ENCODE peak calls at places on chromosomes 16 and 17, in four cellular contexts. E is K562, G is HepG2, W is IMR-90. U is an unnamed sample.

GRCh38 chr17:82384051-82384729 is 12.6 kb downstream of the UTS2R start:
- DNase-seq in G (peak), E (no peak), W (no peak), U (no peak)

GRCh38 chr17:77140878-77141767 is at the start of gene SEC14L1:
- DNase-seq in E (peak), W (no peak), G (peak), U (peak)

GRCh38 chr16:16136588-16136987 is 86.7 kb downstream of the ABCC6 start:
- DNase-seq in W (no peak), G (no peak), E (no peak), U (no peak)

GRCh38 chr16:22843122-22843521 is 29.2 kb downstream of the HS3ST2 start:
- DNase-seq in W (no peak), G (no peak), E (no peak), U (no peak)

GRCh38 chr17:43839670-43840101 is 6.7 kb upstream of the MPP3 start:
- DNase-seq in G (peak), E (peak), W (no peak), U (peak)

GRCh38 chr17:6126768-6127167 is 56.6 kb downstream of the WSCD1 start:
- DNase-seq in W (no peak), G (no peak), E (no peak), U (no peak)

GRCh38 chr16:47004652-47005051 is 31.2 kb upstream of the DNAJA2 start:
- DNase-seq in E (no peak), W (no peak), G (no peak), U (no peak)

GRCh38 chr16:54067317-54068065 is 219.1 kb downstream of the IRX3 start:
- DNase-seq in G (peak), E (no peak), W (no peak), U (no peak)

GRCh38 chr16:983044-984030 is 1.8 kb downstream of the SOX8 start:
- DNase-seq in W (no peak), G (no peak), E (no peak), U (peak)

GRCh38 chr17:76872221-76872873 is 4.1 kb downstream of the MGAT5B start:
- DNase-seq in G (no peak), E (peak), W (peak), U (peak)

GRCh38 chr16:67294927-67295326 is 15.6 kb downstream of the PLEKHG4 start:
- DNase-seq in W (peak), E (no peak), G (no peak), U (no peak)

GRCh38 chr16:12669908-12670307 is 133.8 kb downstream of the CPPED1 start:
- DNase-seq in W (no peak), E (no peak), G (no peak), U (no peak)

GRCh38 chr17:42050360-42051012 is at the start of gene C17orf113:
- DNase-seq in W (no peak), G (peak), E (peak), U (peak)

GRCh38 chr17:28466001-28466400 is 7.4 kb upstream of the SLC13A2 start:
- DNase-seq in G (no peak), W (no peak), E (no peak), U (no peak)

GRCh38 chr17:19542247-19542646 is 8.6 kb downstream of the SLC47A1 start:
- DNase-seq in W (no peak), G (no peak), E (no peak), U (no peak)

GRCh38 chr17:5254903-5255521 is 20.4 kb upstream of the SCIMP start:
- DNase-seq in G (no peak), E (no peak), W (no peak), U (no peak)

GRCh38 chr17:35617505-35617904 is 30.4 kb downstream of the AP2B1 start:
- DNase-seq in E (no peak), W (no peak), G (no peak), U (no peak)

GRCh38 chr16:78762222-78762621 is 662.8 kb downstream of the WWOX start:
- DNase-seq in G (no peak), W (no peak), E (no peak), U (no peak)

GRCh38 chr17:82859431-82860403 is 19.9 kb upstream of the ZNF750 start:
- DNase-seq in W (peak), G (peak), E (peak), U (peak)

GRCh38 chr17:78990349-78991016 is 10.8 kb upstream of the LGALS3BP start:
- DNase-seq in W (no peak), E (no peak), G (no peak), U (no peak)

GRCh38 chr17:882827-883585 is 96.6 kb downstream of the NXN start:
- DNase-seq in G (peak), W (peak), E (no peak), U (no peak)

GRCh38 chr16:50302472-50303005 is 36.2 kb downstream of the ADCY7 start:
- DNase-seq in W (no peak), E (no peak), G (no peak), U (no peak)

GRCh38 chr17:35245196-35245486 is 2.3 kb downstream of the SLFN5 start:
- DNase-seq in E (no peak), W (peak), G (no peak), U (peak)

GRCh38 chr16:8869212-8869987 is 594 bp upstream of the CARHSP1 start:
- DNase-seq in W (no peak), E (peak), G (peak), U (no peak)

GRCh38 chr16:4082474-4083044 is 33.7 kb downstream of the ADCY9 start:
- DNase-seq in G (no peak), E (no peak), W (no peak), U (no peak)

GRCh38 chr16:27070776-27071175 is 4.0 kb downstream of the C16orf82 start:
- DNase-seq in G (no peak), E (no peak), W (no peak), U (no peak)

GRCh38 chr16:27067138-27067537 is 411 bp downstream of the C16orf82 start:
- DNase-seq in G (no peak), E (no peak), W (no peak), U (no peak)

GRCh38 chr16:27066655-27067054 is at the start of gene C16orf82:
- DNase-seq in E (no peak), G (no peak), W (no peak), U (no peak)
- TF ChIP-seq MAZ in E (no peak), G (no peak), W (no peak), U (no peak)

GRCh38 chr16:55222436-55222835 is 101.6 kb upstream of the IRX6 start:
- DNase-seq in G (no peak), W (no peak), E (no peak), U (no peak)
- H3K27ac ChIP-seq in G (no peak), W (no peak), E (no peak), U (no peak)

DNA sequence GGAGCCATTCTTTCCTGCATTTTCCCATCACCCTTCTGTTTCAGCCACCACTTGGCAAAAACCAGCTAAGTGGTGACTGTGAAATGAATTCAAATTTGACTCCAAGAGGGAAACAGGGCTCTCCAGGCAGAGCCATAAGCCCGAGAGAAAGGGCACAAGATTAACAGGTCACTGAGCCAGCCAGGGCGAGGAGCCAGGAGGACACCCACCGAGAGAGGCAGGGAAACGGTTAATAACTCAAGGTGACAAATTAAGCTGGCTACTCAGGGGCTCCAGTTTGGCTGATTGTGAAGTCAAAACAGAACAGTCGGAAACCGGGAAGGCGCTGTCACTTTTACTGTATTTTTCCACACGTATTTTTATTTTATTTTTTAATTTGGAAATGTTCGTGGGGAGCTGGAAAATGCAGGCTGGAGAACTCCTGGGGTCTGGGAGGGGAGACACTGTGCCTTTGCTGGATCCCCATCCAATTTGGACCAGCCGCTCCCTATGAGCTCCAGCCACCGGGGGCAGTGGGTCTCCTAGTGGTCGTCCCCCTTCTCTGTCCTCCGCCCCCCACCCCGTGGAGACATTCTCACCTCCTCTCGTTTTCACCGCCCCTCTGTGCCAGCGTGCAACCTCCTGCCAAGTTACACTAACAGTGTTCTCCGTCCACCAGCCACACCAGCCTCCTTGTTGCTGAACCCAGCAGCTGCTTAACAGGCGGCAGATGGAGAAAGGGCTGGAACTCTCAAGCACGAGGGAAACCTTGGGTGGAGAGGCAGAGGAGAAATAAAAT is 67.6 kb upstream of the SOX9 start:
- DNase-seq in E (no peak), G (no peak), W (no peak), U (no peak)
- TF ChIP-seq MAZ in E (no peak), G (no peak), W (no peak), U (no peak)

DNA sequence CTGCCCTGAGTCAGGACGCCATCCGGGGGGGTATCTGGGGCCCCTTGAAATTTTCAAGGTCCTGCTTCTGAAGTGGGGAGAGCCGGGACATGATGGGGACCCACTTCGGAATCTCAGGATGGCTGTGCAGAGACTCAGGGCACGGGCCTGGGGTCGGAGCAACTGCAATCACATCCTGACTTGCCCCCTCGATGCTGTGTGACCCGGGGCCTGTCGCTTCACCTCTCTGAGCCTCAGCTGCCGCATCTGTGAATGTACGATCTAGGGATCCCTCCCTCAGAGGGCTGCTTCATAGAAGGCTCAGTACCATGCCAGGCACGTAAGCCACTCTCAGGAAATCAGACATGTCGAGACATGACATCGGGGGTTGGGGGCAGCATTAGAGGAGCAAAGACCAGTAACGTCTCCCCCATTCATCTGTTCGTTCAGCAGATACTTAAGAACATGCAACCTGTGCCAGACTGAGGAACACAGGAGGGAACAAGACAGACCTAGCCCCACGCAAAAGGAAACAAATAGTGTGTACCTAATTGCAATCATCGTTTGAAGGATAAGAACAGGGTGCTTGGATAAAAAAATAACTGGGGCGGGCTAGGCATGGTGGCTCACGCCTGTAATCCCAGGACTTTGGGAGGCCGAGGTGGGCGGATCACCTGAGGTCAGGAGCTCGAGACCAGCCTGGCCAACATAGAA is 229.6 kb downstream of the PARN start:
- DNase-seq in E (no peak), G (no peak), W (no peak), U (no peak)
- H3K27ac ChIP-seq in E (no peak), G (peak), W (no peak), U (peak)

DNA sequence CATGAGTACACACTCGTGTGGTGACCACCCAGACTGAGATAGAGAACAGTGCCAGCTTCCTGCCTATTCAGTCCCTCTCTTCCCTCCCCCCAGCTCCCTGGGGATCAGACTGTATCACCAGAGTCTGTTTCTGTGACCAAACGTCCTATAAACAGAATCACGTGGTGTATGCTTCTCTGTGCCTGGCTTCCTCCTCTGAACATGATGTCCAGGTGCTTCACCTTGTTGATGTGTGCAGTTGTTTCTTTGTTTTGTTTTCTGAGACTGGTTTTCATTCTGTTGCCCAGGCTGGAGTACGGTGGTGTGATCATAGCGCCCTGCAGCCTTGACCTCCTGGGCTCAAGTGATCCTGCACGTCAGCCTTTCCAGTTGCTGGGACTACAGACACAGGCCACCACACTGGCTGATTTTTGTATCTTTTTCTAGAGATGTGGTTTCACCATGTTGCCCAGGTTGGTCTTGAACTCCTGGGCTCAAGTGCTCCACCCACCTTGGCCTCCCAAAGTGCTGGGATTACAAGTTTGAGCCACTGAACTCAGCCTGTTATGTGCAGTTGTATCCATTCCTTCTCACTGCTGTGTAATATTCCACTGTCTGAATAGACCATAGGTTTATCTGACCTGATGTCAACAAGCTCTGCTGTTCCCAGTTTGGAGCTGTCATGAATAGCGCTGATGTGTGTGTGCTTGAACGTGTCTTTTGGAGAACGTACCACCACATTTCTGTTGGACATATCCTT is 28.9 kb upstream of the PRM1 start:
- DNase-seq in E (no peak), G (peak), W (no peak), U (no peak)
- TF ChIP-seq MAZ in E (no peak), G (peak), W (no peak), U (no peak)

GRCh38 chr17:38898812-38899348 is 26.5 kb upstream of the LASP1NB start:
- DNase-seq in W (no peak), G (no peak), E (peak), U (no peak)
- H3K27ac ChIP-seq in W (no peak), G (no peak), E (peak), U (no peak)

DNA sequence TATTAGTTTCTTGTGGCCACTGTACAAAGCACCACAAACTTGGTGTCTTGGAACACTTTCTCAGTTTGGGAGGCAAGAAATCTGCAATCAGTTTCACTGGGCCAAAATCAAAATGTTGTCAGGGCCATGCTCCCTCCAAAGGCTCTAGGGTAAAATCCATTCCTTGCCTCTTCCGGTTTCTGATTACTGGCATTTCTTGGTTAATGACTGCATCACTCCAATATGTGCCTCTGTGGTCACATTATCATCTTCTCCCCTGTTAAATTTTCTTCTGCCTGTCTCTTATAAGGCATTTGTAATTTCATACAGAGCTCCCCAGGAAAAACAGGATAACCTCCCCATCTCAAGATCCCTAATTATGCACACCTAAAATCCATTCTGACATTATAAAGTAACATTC is 34.8 kb downstream of the ZNF287 start:
- DNase-seq in E (no peak), W (no peak), G (no peak), U (no peak)
- TF ChIP-seq MAZ in E (no peak), W (no peak), G (no peak), U (no peak)